ENCODE peak calls at places on chromosomes 13 and 19, in seven cellular contexts. One of them, this sample, is unnamed.

GRCh38 chr19:13547102-13547501 is 40.8 kb upstream of the CACNA1A start:
- DNase-seq in nucleus accumbens: no peak
- DNase-seq in left ventricle myocardium inferior: no peak
- DNase-seq in stimulated activated CD8-positive, alpha-beta memory T cell treated with anti-CD3 and anti-CD28 coated beads, Interleukin-15, amount 100 ng/mL, for 24 hours: no peak
- DNase-seq in renal cortical epithelial cell: no peak
- DNase-seq in sciatic nerve: no peak
- DNase-seq in NCI-H187: no peak
- DNase-seq in this sample: no peak

GRCh38 chr19:1521636-1522035 is 2.2 kb upstream of the PLK5 start:
- DNase-seq in nucleus accumbens: peak; percentile 49
- DNase-seq in left ventricle myocardium inferior: peak; percentile 46
- DNase-seq in stimulated activated CD8-positive, alpha-beta memory T cell treated with anti-CD3 and anti-CD28 coated beads, Interleukin-15, amount 100 ng/mL, for 24 hours: no peak
- DNase-seq in renal cortical epithelial cell: no peak
- DNase-seq in sciatic nerve: no peak
- DNase-seq in NCI-H187: no peak
- DNase-seq in this sample: no peak

GRCh38 chr13:111346281-111346680 is 25.8 kb downstream of the TEX29 start:
- DNase-seq in nucleus accumbens: no peak
- DNase-seq in left ventricle myocardium inferior: peak; percentile 54
- DNase-seq in stimulated activated CD8-positive, alpha-beta memory T cell treated with anti-CD3 and anti-CD28 coated beads, Interleukin-15, amount 100 ng/mL, for 24 hours: no peak
- DNase-seq in renal cortical epithelial cell: no peak
- DNase-seq in sciatic nerve: no peak
- DNase-seq in NCI-H187: no peak
- DNase-seq in this sample: no peak

GRCh38 chr13:39144941-39145533 is 106.8 kb downstream of the NHLRC3 start:
- DNase-seq in nucleus accumbens: no peak
- DNase-seq in left ventricle myocardium inferior: peak; percentile 40
- DNase-seq in stimulated activated CD8-positive, alpha-beta memory T cell treated with anti-CD3 and anti-CD28 coated beads, Interleukin-15, amount 100 ng/mL, for 24 hours: no peak
- DNase-seq in renal cortical epithelial cell: peak; percentile 71
- DNase-seq in sciatic nerve: peak; percentile 75
- DNase-seq in NCI-H187: no peak
- DNase-seq in this sample: no peak

GRCh38 chr19:57118848-57119247 is 937 bp upstream of the USP29 start:
- DNase-seq in nucleus accumbens: no peak
- DNase-seq in left ventricle myocardium inferior: no peak
- DNase-seq in stimulated activated CD8-positive, alpha-beta memory T cell treated with anti-CD3 and anti-CD28 coated beads, Interleukin-15, amount 100 ng/mL, for 24 hours: no peak
- DNase-seq in renal cortical epithelial cell: no peak
- DNase-seq in sciatic nerve: no peak
- DNase-seq in NCI-H187: no peak
- DNase-seq in this sample: no peak

GRCh38 chr19:49997709-49998108 is 27.5 kb downstream of the VRK3 start:
- DNase-seq in nucleus accumbens: no peak
- DNase-seq in left ventricle myocardium inferior: no peak
- DNase-seq in stimulated activated CD8-positive, alpha-beta memory T cell treated with anti-CD3 and anti-CD28 coated beads, Interleukin-15, amount 100 ng/mL, for 24 hours: no peak
- DNase-seq in renal cortical epithelial cell: peak; percentile 29
- DNase-seq in sciatic nerve: no peak
- DNase-seq in NCI-H187: no peak
- DNase-seq in this sample: no peak

GRCh38 chr13:32381539-32381938 is 46.4 kb downstream of the N4BP2L1 start:
- DNase-seq in nucleus accumbens: no peak
- DNase-seq in left ventricle myocardium inferior: no peak
- DNase-seq in stimulated activated CD8-positive, alpha-beta memory T cell treated with anti-CD3 and anti-CD28 coated beads, Interleukin-15, amount 100 ng/mL, for 24 hours: no peak
- DNase-seq in renal cortical epithelial cell: peak; percentile 61
- DNase-seq in sciatic nerve: no peak
- DNase-seq in NCI-H187: no peak
- DNase-seq in this sample: no peak

GRCh38 chr19:50496189-50497029 is 14.6 kb downstream of the JOSD2 start:
- DNase-seq in nucleus accumbens: peak; percentile 83
- DNase-seq in left ventricle myocardium inferior: peak; percentile 74
- DNase-seq in stimulated activated CD8-positive, alpha-beta memory T cell treated with anti-CD3 and anti-CD28 coated beads, Interleukin-15, amount 100 ng/mL, for 24 hours: no peak
- DNase-seq in renal cortical epithelial cell: no peak
- DNase-seq in sciatic nerve: peak; percentile 78
- DNase-seq in NCI-H187: no peak
- DNase-seq in this sample: no peak

GRCh38 chr13:50129065-50129922 is 114.0 kb downstream of the KCNRG start:
- DNase-seq in nucleus accumbens: no peak
- DNase-seq in left ventricle myocardium inferior: peak; percentile 25
- DNase-seq in stimulated activated CD8-positive, alpha-beta memory T cell treated with anti-CD3 and anti-CD28 coated beads, Interleukin-15, amount 100 ng/mL, for 24 hours: no peak
- DNase-seq in renal cortical epithelial cell: no peak
- DNase-seq in sciatic nerve: peak; percentile 75
- DNase-seq in NCI-H187: no peak
- DNase-seq in this sample: no peak

GRCh38 chr13:98768522-98768921 is 16.1 kb upstream of the SLC15A1 start:
- DNase-seq in nucleus accumbens: no peak
- DNase-seq in left ventricle myocardium inferior: no peak
- DNase-seq in stimulated activated CD8-positive, alpha-beta memory T cell treated with anti-CD3 and anti-CD28 coated beads, Interleukin-15, amount 100 ng/mL, for 24 hours: no peak
- DNase-seq in renal cortical epithelial cell: no peak
- DNase-seq in sciatic nerve: no peak
- DNase-seq in NCI-H187: no peak
- DNase-seq in this sample: no peak

GRCh38 chr13:59970847-59971246 is 192.9 kb downstream of the DIAPH3 start:
- DNase-seq in nucleus accumbens: no peak
- DNase-seq in left ventricle myocardium inferior: no peak
- DNase-seq in stimulated activated CD8-positive, alpha-beta memory T cell treated with anti-CD3 and anti-CD28 coated beads, Interleukin-15, amount 100 ng/mL, for 24 hours: no peak
- DNase-seq in renal cortical epithelial cell: no peak
- DNase-seq in sciatic nerve: no peak
- DNase-seq in NCI-H187: no peak
- DNase-seq in this sample: no peak

GRCh38 chr13:42781362-42781761 is at the start of gene FAM216B:
- DNase-seq in nucleus accumbens: no peak
- DNase-seq in left ventricle myocardium inferior: no peak
- DNase-seq in stimulated activated CD8-positive, alpha-beta memory T cell treated with anti-CD3 and anti-CD28 coated beads, Interleukin-15, amount 100 ng/mL, for 24 hours: no peak
- DNase-seq in renal cortical epithelial cell: no peak
- DNase-seq in sciatic nerve: no peak
- DNase-seq in NCI-H187: no peak
- DNase-seq in this sample: no peak

GRCh38 chr13:46614582-46614981 is 61.6 kb downstream of the LRCH1 start:
- DNase-seq in nucleus accumbens: no peak
- DNase-seq in left ventricle myocardium inferior: no peak
- DNase-seq in stimulated activated CD8-positive, alpha-beta memory T cell treated with anti-CD3 and anti-CD28 coated beads, Interleukin-15, amount 100 ng/mL, for 24 hours: no peak
- DNase-seq in renal cortical epithelial cell: no peak
- DNase-seq in sciatic nerve: no peak
- DNase-seq in NCI-H187: no peak
- DNase-seq in this sample: no peak

GRCh38 chr19:47560999-47561398 is 11.9 kb downstream of the ZNF541 start:
- DNase-seq in nucleus accumbens: no peak
- DNase-seq in left ventricle myocardium inferior: no peak
- DNase-seq in stimulated activated CD8-positive, alpha-beta memory T cell treated with anti-CD3 and anti-CD28 coated beads, Interleukin-15, amount 100 ng/mL, for 24 hours: no peak
- DNase-seq in renal cortical epithelial cell: no peak
- DNase-seq in sciatic nerve: no peak
- DNase-seq in NCI-H187: no peak
- DNase-seq in this sample: no peak

GRCh38 chr13:91132786-91133185 is 214.7 kb upstream of the MIR17HG start:
- DNase-seq in nucleus accumbens: no peak
- DNase-seq in left ventricle myocardium inferior: peak; percentile 16
- DNase-seq in stimulated activated CD8-positive, alpha-beta memory T cell treated with anti-CD3 and anti-CD28 coated beads, Interleukin-15, amount 100 ng/mL, for 24 hours: no peak
- DNase-seq in renal cortical epithelial cell: no peak
- DNase-seq in sciatic nerve: no peak
- DNase-seq in NCI-H187: no peak
- DNase-seq in this sample: no peak

GRCh38 chr13:99228737-99229691 is 28.4 kb downstream of the UBAC2 start:
- DNase-seq in nucleus accumbens: no peak
- DNase-seq in left ventricle myocardium inferior: no peak
- DNase-seq in stimulated activated CD8-positive, alpha-beta memory T cell treated with anti-CD3 and anti-CD28 coated beads, Interleukin-15, amount 100 ng/mL, for 24 hours: no peak
- DNase-seq in renal cortical epithelial cell: peak; percentile 88
- DNase-seq in sciatic nerve: no peak
- DNase-seq in NCI-H187: no peak
- DNase-seq in this sample: no peak

GRCh38 chr19:13396256-13397080 is 109.8 kb downstream of the CACNA1A start:
- DNase-seq in nucleus accumbens: no peak
- DNase-seq in left ventricle myocardium inferior: peak; percentile 20
- DNase-seq in stimulated activated CD8-positive, alpha-beta memory T cell treated with anti-CD3 and anti-CD28 coated beads, Interleukin-15, amount 100 ng/mL, for 24 hours: no peak
- DNase-seq in renal cortical epithelial cell: peak; percentile 89
- DNase-seq in sciatic nerve: peak; percentile 63
- DNase-seq in NCI-H187: no peak
- DNase-seq in this sample: no peak

GRCh38 chr13:85462792-85463425 is 336.3 kb downstream of the SLITRK6 start:
- DNase-seq in nucleus accumbens: no peak
- DNase-seq in left ventricle myocardium inferior: no peak
- DNase-seq in stimulated activated CD8-positive, alpha-beta memory T cell treated with anti-CD3 and anti-CD28 coated beads, Interleukin-15, amount 100 ng/mL, for 24 hours: no peak
- DNase-seq in renal cortical epithelial cell: no peak
- DNase-seq in sciatic nerve: no peak
- DNase-seq in NCI-H187: no peak
- DNase-seq in this sample: no peak

GRCh38 chr19:4414800-4415251 is 12.4 kb downstream of the CHAF1A start:
- DNase-seq in nucleus accumbens: no peak
- DNase-seq in left ventricle myocardium inferior: no peak
- DNase-seq in stimulated activated CD8-positive, alpha-beta memory T cell treated with anti-CD3 and anti-CD28 coated beads, Interleukin-15, amount 100 ng/mL, for 24 hours: no peak
- DNase-seq in renal cortical epithelial cell: no peak
- DNase-seq in sciatic nerve: no peak
- DNase-seq in NCI-H187: no peak
- DNase-seq in this sample: no peak

GRCh38 chr19:28934626-28935025 is 278.3 kb downstream of the UQCRFS1 start:
- DNase-seq in nucleus accumbens: no peak
- DNase-seq in left ventricle myocardium inferior: no peak
- DNase-seq in stimulated activated CD8-positive, alpha-beta memory T cell treated with anti-CD3 and anti-CD28 coated beads, Interleukin-15, amount 100 ng/mL, for 24 hours: no peak
- DNase-seq in renal cortical epithelial cell: no peak
- DNase-seq in sciatic nerve: no peak
- DNase-seq in NCI-H187: no peak
- DNase-seq in this sample: no peak

GRCh38 chr13:110683203-110683883 is 22.6 kb downstream of the CARS2 start:
- DNase-seq in nucleus accumbens: no peak
- DNase-seq in left ventricle myocardium inferior: no peak
- DNase-seq in stimulated activated CD8-positive, alpha-beta memory T cell treated with anti-CD3 and anti-CD28 coated beads, Interleukin-15, amount 100 ng/mL, for 24 hours: no peak
- DNase-seq in renal cortical epithelial cell: peak; percentile 49
- DNase-seq in sciatic nerve: no peak
- DNase-seq in NCI-H187: no peak
- DNase-seq in this sample: no peak